ENCODE peak calls at places on chromosomes 12 and 14, in four cellular contexts. O, N, C and D are unnamed samples. For H3K4me1, the result is how much of the 10 kb centered on the place peaks cover.

GRCh38 chr12:118350908-118351592 is 21.7 kb downstream of the TAOK3 start:
- DNase-seq in O (no peak), N (no peak), C (no peak), D (no peak)

GRCh38 chr12:51751657-51752056 is 96.9 kb downstream of the FIGNL2 start:
- DNase-seq in O (no peak), N (no peak), C (no peak), D (no peak)

GRCh38 chr12:132672116-132672515 is 15.0 kb downstream of the POLE start:
- DNase-seq in O (no peak), N (no peak), C (no peak), D (no peak)

GRCh38 chr14:58792421-58792820 is 154.7 kb downstream of the DACT1 start:
- DNase-seq in O (no peak), N (no peak), C (no peak), D (no peak)

GRCh38 chr12:58920102-58920955 is at the start of gene LRIG3:
- DNase-seq in O (peak), N (peak), C (peak), D (peak)

GRCh38 chr12:96236221-96236822 is 42.1 kb downstream of the ELK3 start:
- DNase-seq in O (peak), N (no peak), C (peak), D (no peak)

GRCh38 chr14:64113279-64113678 is 180.9 kb downstream of the ESR2 start:
- DNase-seq in O (no peak), N (peak), C (no peak), D (no peak)

GRCh38 chr14:101928415-101928841 is 35.9 kb upstream of the DYNC1H1 start:
- DNase-seq in O (no peak), N (no peak), C (no peak), D (no peak)

GRCh38 chr12:67714648-67715047 is 66.1 kb downstream of the DYRK2 start:
- DNase-seq in O (no peak), N (no peak), C (no peak), D (no peak)

GRCh38 chr14:46352876-46353275 is 298.7 kb downstream of the RPL10L start:
- DNase-seq in O (no peak), N (no peak), C (no peak), D (no peak)

GRCh38 chr12:31895449-31896150 is 63.6 kb upstream of the RESF1 start:
- DNase-seq in O (no peak), N (no peak), C (no peak), D (no peak)

GRCh38 chr12:65822732-65823480 is 1.4 kb upstream of the HMGA2 start:
- DNase-seq in O (peak), N (peak), C (no peak), D (peak)

GRCh38 chr12:22728989-22729388 is 104.0 kb downstream of the ETNK1 start:
- DNase-seq in O (no peak), N (no peak), C (no peak), D (no peak)

GRCh38 chr14:72646861-72647528 is 246.9 kb downstream of the DPF3 start:
- DNase-seq in O (no peak), N (no peak), C (no peak), D (no peak)

GRCh38 chr12:57895337-57896138 is 45.8 kb upstream of the ATP23 start:
- DNase-seq in O (no peak), N (no peak), C (no peak), D (no peak)
- H3K4me1 ChIP-seq in O (half or more), N (half or more), C (half or more), D (under half)

GRCh38 chr12:14258468-14258947 is 107.0 kb upstream of the ATF7IP start:
- DNase-seq in O (no peak), N (peak), C (no peak), D (no peak)

GRCh38 chr12:14261861-14262260 is 103.6 kb upstream of the ATF7IP start:
- DNase-seq in O (no peak), N (no peak), C (no peak), D (no peak)

GRCh38 chr12:14261096-14261495 is 104.4 kb upstream of the ATF7IP start:
- DNase-seq in O (no peak), N (no peak), C (peak), D (no peak)

GRCh38 chr12:14259481-14260010 is 105.9 kb upstream of the ATF7IP start:
- DNase-seq in O (no peak), N (no peak), C (no peak), D (no peak)

GRCh38 chr12:14260011-14260993 is 105.2 kb upstream of the ATF7IP start:
- DNase-seq in O (peak), N (peak), C (peak), D (peak)
- H3K4me1 ChIP-seq in O (under half), N (under half), C (half or more), D (under half)

GRCh38 chr12:122124370-122124769 is 45.8 kb downstream of the MLXIP start:
- DNase-seq in O (no peak), N (no peak), C (no peak), D (no peak)
- H3K4me1 ChIP-seq in O (under half), N (under half), C (half or more), D (under half)

DNA sequence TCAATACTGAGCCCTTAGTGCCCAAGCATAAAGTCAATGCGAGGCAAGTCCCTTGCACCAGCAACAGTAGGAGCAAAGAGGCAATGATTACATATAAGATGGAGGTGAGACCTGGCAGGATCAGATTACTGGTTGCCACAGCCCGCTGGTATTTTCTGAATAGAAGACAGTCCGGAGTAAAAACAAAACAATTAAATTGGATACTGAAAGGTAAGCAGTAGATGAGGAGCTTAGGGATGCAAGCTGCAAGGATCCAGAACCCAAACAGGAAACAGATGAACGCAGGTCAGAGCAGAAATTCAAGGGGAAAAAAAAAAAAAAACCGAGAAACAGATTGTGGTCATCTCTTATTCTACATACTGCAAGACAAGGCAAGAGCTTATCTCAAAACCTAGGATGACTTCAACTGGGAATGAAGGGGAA is 119.6 kb downstream of the MED13L start:
- DNase-seq in O (no peak), N (no peak), C (no peak), D (no peak)
- H3K4me1 ChIP-seq in O (under half), N (under half), C (half or more), D (under half)

GRCh38 chr12:111440152-111440551 is 34.4 kb downstream of the SH2B3 start:
- DNase-seq in O (no peak), N (no peak), C (no peak), D (no peak)
- H3K4me1 ChIP-seq in O (half or more), N (under half), C (half or more), D (under half)